ENCODE peak calls at places on chromosomes 11 and 22, in five cellular contexts. One of them, this sample, is unnamed.

GRCh38 chr11:73259406-73260126 is 12.6 kb upstream of the P2RY6 start:
- DNase-seq in NCI-H446 treated with DMSO at 0.1 percent for 48 hours: no peak
- DNase-seq in T-helper 9 cell: no peak
- DNase-seq in Ammon's horn: no peak
- DNase-seq in memory B cell: no peak
- DNase-seq in this sample: no peak

GRCh38 chr11:113201055-113201818 is 113.1 kb upstream of the TTC12 start:
- DNase-seq in NCI-H446 treated with DMSO at 0.1 percent for 48 hours: no peak
- DNase-seq in T-helper 9 cell: no peak
- DNase-seq in Ammon's horn: peak
- DNase-seq in memory B cell: no peak
- DNase-seq in this sample: no peak

GRCh38 chr11:57778318-57779037 is 16.9 kb downstream of the CTNND1 start:
- DNase-seq in NCI-H446 treated with DMSO at 0.1 percent for 48 hours: no peak
- DNase-seq in T-helper 9 cell: no peak
- DNase-seq in Ammon's horn: peak
- DNase-seq in memory B cell: no peak
- DNase-seq in this sample: no peak

GRCh38 chr22:50548046-50548912 is 2.6 kb downstream of the KLHDC7B start:
- DNase-seq in NCI-H446 treated with DMSO at 0.1 percent for 48 hours: no peak
- DNase-seq in T-helper 9 cell: peak
- DNase-seq in Ammon's horn: no peak
- DNase-seq in memory B cell: no peak
- DNase-seq in this sample: no peak

GRCh38 chr22:31083377-31083768 is 2.3 kb downstream of the SMTN start:
- DNase-seq in NCI-H446 treated with DMSO at 0.1 percent for 48 hours: no peak
- DNase-seq in T-helper 9 cell: no peak
- DNase-seq in Ammon's horn: no peak
- DNase-seq in memory B cell: no peak
- DNase-seq in this sample: no peak

GRCh38 chr22:19784396-19785175 is 24.0 kb downstream of the TBX1 start:
- DNase-seq in NCI-H446 treated with DMSO at 0.1 percent for 48 hours: no peak
- DNase-seq in T-helper 9 cell: no peak
- DNase-seq in Ammon's horn: no peak
- DNase-seq in memory B cell: no peak
- DNase-seq in this sample: no peak

GRCh38 chr11:34345012-34345804 is 12.6 kb downstream of the ABTB2 start:
- DNase-seq in NCI-H446 treated with DMSO at 0.1 percent for 48 hours: peak
- DNase-seq in T-helper 9 cell: no peak
- DNase-seq in Ammon's horn: no peak
- DNase-seq in memory B cell: no peak
- DNase-seq in this sample: no peak

GRCh38 chr22:17085277-17086091 is 684 bp downstream of the IL17RA start:
- DNase-seq in NCI-H446 treated with DMSO at 0.1 percent for 48 hours: no peak
- DNase-seq in T-helper 9 cell: peak
- DNase-seq in Ammon's horn: no peak
- DNase-seq in memory B cell: peak
- DNase-seq in this sample: no peak

GRCh38 chr22:39534591-39535301 is 2.2 kb upstream of the RPS19BP1 start:
- DNase-seq in NCI-H446 treated with DMSO at 0.1 percent for 48 hours: no peak
- DNase-seq in T-helper 9 cell: peak
- DNase-seq in Ammon's horn: peak
- DNase-seq in memory B cell: peak
- DNase-seq in this sample: peak

GRCh38 chr11:118615282-118615979 is 8.0 kb downstream of the PHLDB1 start:
- DNase-seq in NCI-H446 treated with DMSO at 0.1 percent for 48 hours: no peak
- DNase-seq in T-helper 9 cell: no peak
- DNase-seq in Ammon's horn: no peak
- DNase-seq in memory B cell: no peak
- DNase-seq in this sample: no peak

GRCh38 chr11:4072668-4073285 is 21.8 kb upstream of the RRM1 start:
- DNase-seq in NCI-H446 treated with DMSO at 0.1 percent for 48 hours: peak
- DNase-seq in T-helper 9 cell: peak
- DNase-seq in Ammon's horn: peak
- DNase-seq in memory B cell: peak
- DNase-seq in this sample: peak

GRCh38 chr11:110479070-110479444 is 49.3 kb downstream of the FDX1 start:
- DNase-seq in NCI-H446 treated with DMSO at 0.1 percent for 48 hours: no peak
- DNase-seq in T-helper 9 cell: no peak
- DNase-seq in Ammon's horn: peak
- DNase-seq in memory B cell: no peak
- DNase-seq in this sample: no peak

GRCh38 chr11:19499999-19500398 is 212.6 kb upstream of the NAV2 start:
- DNase-seq in NCI-H446 treated with DMSO at 0.1 percent for 48 hours: no peak
- DNase-seq in T-helper 9 cell: no peak
- DNase-seq in Ammon's horn: no peak
- DNase-seq in memory B cell: no peak
- DNase-seq in this sample: no peak

GRCh38 chr11:83736689-83737088 is 450.5 kb upstream of the CCDC90B start:
- DNase-seq in NCI-H446 treated with DMSO at 0.1 percent for 48 hours: peak
- DNase-seq in T-helper 9 cell: no peak
- DNase-seq in Ammon's horn: peak
- DNase-seq in memory B cell: no peak
- DNase-seq in this sample: no peak

GRCh38 chr22:26624788-26625187 is 3.0 kb downstream of the CRYBA4 start:
- DNase-seq in NCI-H446 treated with DMSO at 0.1 percent for 48 hours: no peak
- DNase-seq in T-helper 9 cell: no peak
- DNase-seq in Ammon's horn: no peak
- DNase-seq in memory B cell: no peak
- DNase-seq in this sample: no peak

GRCh38 chr22:33807465-33807864 is 112.8 kb downstream of the LARGE1 start:
- DNase-seq in NCI-H446 treated with DMSO at 0.1 percent for 48 hours: no peak
- DNase-seq in T-helper 9 cell: no peak
- DNase-seq in Ammon's horn: no peak
- DNase-seq in memory B cell: no peak
- DNase-seq in this sample: no peak

GRCh38 chr11:81497202-81497804 is 1236.4 kb downstream of the FAM181B start:
- DNase-seq in NCI-H446 treated with DMSO at 0.1 percent for 48 hours: no peak
- DNase-seq in T-helper 9 cell: no peak
- DNase-seq in Ammon's horn: peak
- DNase-seq in memory B cell: no peak
- DNase-seq in this sample: no peak

GRCh38 chr11:350723-351255 is 18.5 kb upstream of the B4GALNT4 start:
- DNase-seq in NCI-H446 treated with DMSO at 0.1 percent for 48 hours: no peak
- DNase-seq in T-helper 9 cell: no peak
- DNase-seq in Ammon's horn: no peak
- DNase-seq in memory B cell: no peak
- DNase-seq in this sample: no peak

GRCh38 chr11:12330491-12331231 is 46.7 kb upstream of the PARVA start:
- DNase-seq in NCI-H446 treated with DMSO at 0.1 percent for 48 hours: no peak
- DNase-seq in T-helper 9 cell: no peak
- DNase-seq in Ammon's horn: peak
- DNase-seq in memory B cell: no peak
- DNase-seq in this sample: no peak

GRCh38 chr11:117664897-117665296 is 132.1 kb downstream of the DSCAML1 start:
- DNase-seq in NCI-H446 treated with DMSO at 0.1 percent for 48 hours: no peak
- DNase-seq in T-helper 9 cell: no peak
- DNase-seq in Ammon's horn: no peak
- DNase-seq in memory B cell: no peak
- DNase-seq in this sample: no peak

GRCh38 chr11:46659908-46660307 is 40.5 kb downstream of the ARHGAP1 start:
- DNase-seq in NCI-H446 treated with DMSO at 0.1 percent for 48 hours: no peak
- DNase-seq in T-helper 9 cell: no peak
- DNase-seq in Ammon's horn: peak
- DNase-seq in memory B cell: no peak
- DNase-seq in this sample: no peak

GRCh38 chr22:41300661-41301060 is 664 bp upstream of the ZC3H7B start:
- DNase-seq in NCI-H446 treated with DMSO at 0.1 percent for 48 hours: no peak
- DNase-seq in T-helper 9 cell: no peak
- DNase-seq in Ammon's horn: no peak
- DNase-seq in memory B cell: no peak
- DNase-seq in this sample: no peak

GRCh38 chr22:42608481-42609361 is 6.0 kb downstream of the POLDIP3 start:
- DNase-seq in NCI-H446 treated with DMSO at 0.1 percent for 48 hours: peak
- DNase-seq in T-helper 9 cell: no peak
- DNase-seq in Ammon's horn: peak
- DNase-seq in memory B cell: no peak
- DNase-seq in this sample: no peak

GRCh38 chr11:9170450-9170849 is 79.1 kb upstream of the SCUBE2 start:
- DNase-seq in NCI-H446 treated with DMSO at 0.1 percent for 48 hours: no peak
- DNase-seq in T-helper 9 cell: no peak
- DNase-seq in Ammon's horn: no peak
- DNase-seq in memory B cell: no peak
- DNase-seq in this sample: no peak

GRCh38 chr11:1746956-1747752 is 3.2 kb downstream of the IFITM10 start:
- DNase-seq in NCI-H446 treated with DMSO at 0.1 percent for 48 hours: no peak
- DNase-seq in T-helper 9 cell: no peak
- DNase-seq in Ammon's horn: no peak
- DNase-seq in memory B cell: no peak
- DNase-seq in this sample: no peak

GRCh38 chr11:58656348-58656747 is 33.9 kb downstream of the CNTF start:
- DNase-seq in NCI-H446 treated with DMSO at 0.1 percent for 48 hours: no peak
- DNase-seq in T-helper 9 cell: no peak
- DNase-seq in Ammon's horn: no peak
- DNase-seq in memory B cell: no peak
- DNase-seq in this sample: no peak

GRCh38 chr22:32158712-32159533 is at the start of gene C22orf42:
- DNase-seq in NCI-H446 treated with DMSO at 0.1 percent for 48 hours: no peak
- DNase-seq in T-helper 9 cell: no peak
- DNase-seq in Ammon's horn: no peak
- DNase-seq in memory B cell: no peak
- DNase-seq in this sample: no peak

GRCh38 chr22:46072030-46072881 is 78.1 kb upstream of the PPARA start:
- DNase-seq in NCI-H446 treated with DMSO at 0.1 percent for 48 hours: no peak
- DNase-seq in T-helper 9 cell: no peak
- DNase-seq in Ammon's horn: no peak
- DNase-seq in memory B cell: peak
- DNase-seq in this sample: no peak

GRCh38 chr22:27880778-27881394 is 38.2 kb downstream of the PITPNB start:
- DNase-seq in NCI-H446 treated with DMSO at 0.1 percent for 48 hours: peak
- DNase-seq in T-helper 9 cell: no peak
- DNase-seq in Ammon's horn: peak
- DNase-seq in memory B cell: peak
- DNase-seq in this sample: no peak

GRCh38 chr22:46842606-46843005 is 80.2 kb downstream of the TBC1D22A start:
- DNase-seq in NCI-H446 treated with DMSO at 0.1 percent for 48 hours: peak
- DNase-seq in T-helper 9 cell: no peak
- DNase-seq in Ammon's horn: no peak
- DNase-seq in memory B cell: no peak
- DNase-seq in this sample: no peak

GRCh38 chr22:22386602-22387385 is 121.7 kb downstream of the ZNF280B start:
- DNase-seq in NCI-H446 treated with DMSO at 0.1 percent for 48 hours: no peak
- DNase-seq in T-helper 9 cell: no peak
- DNase-seq in Ammon's horn: no peak
- DNase-seq in memory B cell: no peak
- DNase-seq in this sample: no peak

This sample was measured in T follicular helper cell.